ENCODE peak calls at places on chromosomes 4 and X, in eight cellular contexts. D is breast epithelium, U is HepG2, F is K562, W is HCT116, P is stomach, K is SK-N-SH, M is suprapubic skin. L is an unnamed sample. For H3K36me3, the result is how much of the 10 kb centered on the place peaks cover.

GRCh38 chr4:40669504-40669903 is 39.8 kb upstream of the RBM47 start:
- DNase-seq in M (no peak), K (no peak), P (no peak), U (no peak), D (no peak), F (no peak), W (no peak), L (no peak)

GRCh38 chrX:32673193-32673592 is 538.2 kb downstream of the DMD start:
- DNase-seq in K (no peak), U (peak), F (no peak), M (no peak), D (no peak), P (no peak), W (no peak), L (no peak)

GRCh38 chrX:11944486-11944885 is 186.4 kb downstream of the MSL3 start:
- DNase-seq in W (no peak), P (no peak), F (peak), K (peak), D (no peak), M (no peak), U (no peak), L (no peak)

GRCh38 chrX:153347530-153347929 is 13.6 kb downstream of the ZNF275 start:
- DNase-seq in W (no peak), M (no peak), U (no peak), K (no peak), D (no peak), F (no peak), P (no peak), L (no peak)

GRCh38 chrX:153966841-153967535 is 4.6 kb downstream of the HCFC1 start:
- DNase-seq in D (no peak), F (peak), M (peak), W (no peak), K (no peak), U (no peak), P (no peak), L (no peak)

GRCh38 chr4:14743601-14744000 is 258.7 kb upstream of the CPEB2 start:
- DNase-seq in K (no peak), D (no peak), W (no peak), U (no peak), M (no peak), F (no peak), P (no peak), L (no peak)

GRCh38 chr4:138035781-138036258 is 206.3 kb downstream of the SLC7A11 start:
- DNase-seq in D (no peak), P (no peak), W (peak), M (no peak), U (peak), K (peak), F (peak), L (no peak)

GRCh38 chr4:188767496-188767895 is 628.3 kb downstream of the TRIML1 start:
- DNase-seq in D (no peak), F (no peak), U (no peak), K (no peak), M (no peak), W (no peak), P (no peak), L (no peak)

GRCh38 chrX:100659431-100660137 is 15.6 kb downstream of the SRPX2 start:
- DNase-seq in P (no peak), D (no peak), W (no peak), M (no peak), F (no peak), U (no peak), K (no peak), L (peak)

GRCh38 chr4:175633310-175633709 is 178.8 kb downstream of the GPM6A start:
- DNase-seq in F (no peak), U (no peak), D (no peak), W (no peak), P (no peak), M (no peak), K (no peak), L (no peak)

GRCh38 chr4:146245899-146246298 is 31.6 kb downstream of the REELD1 start:
- DNase-seq in P (no peak), W (no peak), K (no peak), U (no peak), D (no peak), F (no peak), M (no peak), L (no peak)

GRCh38 chrX:153727108-153727931 is 2.7 kb downstream of the ABCD1 start:
- DNase-seq in K (no peak), W (no peak), D (no peak), M (no peak), F (no peak), P (peak), U (peak), L (peak)

GRCh38 chr4:145482209-145483021 is 762 bp downstream of the SMAD1 start:
- DNase-seq in D (peak), U (peak), P (peak), W (peak), M (peak), K (peak), F (no peak), L (peak)

GRCh38 chr4:24659241-24659961 is 75.0 kb upstream of the DHX15 start:
- DNase-seq in M (no peak), K (no peak), U (no peak), D (no peak), P (no peak), F (no peak), W (no peak), L (no peak)

GRCh38 chr4:181569553-181569952 is 673.6 kb upstream of the TENM3 start:
- DNase-seq in P (no peak), F (no peak), M (no peak), K (peak), W (peak), D (no peak), U (peak), L (no peak)

GRCh38 chrX:79413009-79413408 is 45.9 kb upstream of the ITM2A start:
- DNase-seq in U (peak), K (peak), F (peak), D (no peak), P (no peak), W (no peak), M (no peak), L (no peak)

GRCh38 chrX:137792214-137792613 is 226.3 kb downstream of the ZIC3 start:
- DNase-seq in K (no peak), W (no peak), M (no peak), P (no peak), U (no peak), F (no peak), D (no peak), L (no peak)

GRCh38 chr4:38673109-38673978 is 9.3 kb downstream of the KLF3 start:
- DNase-seq in W (peak), M (peak), F (peak), D (no peak), P (peak), K (peak), U (peak), L (peak)

GRCh38 chr4:38674206-38675144 is 10.5 kb downstream of the KLF3 start:
- DNase-seq in U (peak), W (no peak), K (peak), P (no peak), F (peak), D (no peak), M (no peak), L (no peak)

GRCh38 chr4:38671594-38671943 is 7.6 kb downstream of the KLF3 start:
- DNase-seq in M (no peak), D (no peak), U (no peak), W (no peak), K (no peak), P (no peak), F (no peak), L (no peak)

GRCh38 chr4:38670939-38671593 is 7.1 kb downstream of the KLF3 start:
- DNase-seq in F (no peak), P (peak), U (no peak), W (no peak), K (no peak), M (no peak), D (no peak), L (peak)

DNA sequence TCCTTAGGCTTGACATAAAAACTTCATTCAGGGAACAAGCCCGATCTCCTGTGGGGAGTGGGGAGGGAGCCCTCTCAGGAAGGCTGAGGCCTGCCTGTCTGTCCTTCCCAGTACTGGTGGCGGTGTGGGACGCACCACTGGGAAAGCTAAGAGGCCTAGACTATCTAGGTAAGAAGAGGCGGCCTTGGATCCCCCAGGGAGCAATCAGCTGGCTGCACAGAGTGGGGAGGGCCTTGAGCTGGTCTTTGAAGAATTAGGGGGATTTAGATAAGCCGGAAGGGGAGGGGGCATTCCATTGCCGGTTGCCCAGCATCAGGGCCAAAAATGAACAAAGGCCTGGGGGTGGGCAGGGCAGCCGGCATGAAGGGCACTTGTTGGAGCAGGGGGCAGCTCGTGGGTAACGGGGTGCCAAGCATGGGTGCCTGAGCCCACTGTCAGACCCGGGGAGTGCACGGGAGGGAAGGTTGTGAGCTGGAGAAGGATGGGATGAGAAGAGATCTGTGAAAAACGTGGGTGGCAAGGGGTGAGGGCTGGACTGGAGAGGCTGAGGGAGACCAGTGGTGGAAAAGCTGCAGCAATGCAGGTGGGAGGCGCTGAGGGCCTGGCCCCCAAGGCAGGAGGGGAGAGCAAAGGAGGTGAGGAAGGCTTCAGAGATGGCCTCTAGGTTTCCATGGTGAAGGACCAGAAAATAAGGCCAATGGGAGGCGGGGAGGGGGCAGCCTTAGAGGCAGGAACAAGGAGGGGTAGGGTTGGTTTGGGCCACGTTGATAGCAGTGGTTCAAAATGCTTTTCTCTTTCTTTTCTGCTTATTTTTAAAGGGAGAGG is 8.5 kb downstream of the KLF3 start:
- DNase-seq in K (peak), W (no peak), M (no peak), D (no peak), P (no peak), U (peak), F (peak), L (no peak)
- H3K4me3 ChIP-seq in K (no peak), W (peak), M (peak), D (no peak), P (no peak), U (peak), F (peak), L (peak)

GRCh38 chr4:21117771-21118170 is 417.5 kb downstream of the PACRGL start:
- DNase-seq in F (no peak), D (no peak), K (no peak), U (no peak), M (no peak), P (no peak), W (no peak), L (no peak)

GRCh38 chr4:21118301-21118700 is 418.0 kb downstream of the PACRGL start:
- DNase-seq in D (no peak), M (no peak), P (no peak), W (no peak), U (no peak), K (no peak), F (no peak), L (no peak)

GRCh38 chr4:21113496-21114213 is 413.4 kb downstream of the PACRGL start:
- DNase-seq in F (no peak), K (peak), M (no peak), W (no peak), D (no peak), P (no peak), U (no peak), L (no peak)
- TF ChIP-seq POLR2AphosphoS5 in F (no peak), K (no peak), M (no peak), W (no peak), D (no peak), P (no peak), U (no peak), L (no peak)

GRCh38 chr4:2910409-2910808 is 52.8 kb downstream of the NOP14 start:
- DNase-seq in U (no peak), W (no peak), P (no peak), D (no peak), M (no peak), F (peak), K (no peak), L (no peak)
- H3K36me3 ChIP-seq in U (under half), W (under half), P (half or more), D (under half), M (half or more), F (half or more), K (half or more), L (under half)

GRCh38 chr4:88159137-88159725 is 792 bp upstream of the ABCG2 start:
- DNase-seq in F (no peak), P (peak), W (peak), D (no peak), U (peak), K (no peak), M (no peak), L (no peak)
- H3K4me3 ChIP-seq in F (peak), P (peak), W (peak), D (peak), U (peak), K (peak), M (peak), L (peak)

GRCh38 chr4:6307891-6308290 is 38.2 kb downstream of the WFS1 start:
- DNase-seq in F (no peak), W (no peak), D (no peak), P (no peak), M (no peak), U (no peak), K (no peak), L (no peak)

GRCh38 chr4:6307230-6307629 is 37.6 kb downstream of the WFS1 start:
- DNase-seq in U (no peak), K (no peak), W (no peak), D (no peak), P (no peak), F (no peak), M (no peak), L (no peak)

GRCh38 chr4:6309755-6310154 is 40.1 kb downstream of the WFS1 start:
- DNase-seq in M (no peak), K (no peak), D (no peak), F (no peak), U (no peak), W (no peak), P (no peak), L (no peak)

GRCh38 chr4:6306299-6306698 is 36.6 kb downstream of the WFS1 start:
- DNase-seq in K (no peak), U (no peak), D (no peak), W (no peak), P (no peak), F (no peak), M (no peak), L (no peak)

GRCh38 chr4:6308890-6309643 is 39.4 kb downstream of the WFS1 start:
- DNase-seq in D (no peak), P (peak), F (no peak), U (peak), W (no peak), K (peak), M (no peak), L (no peak)
- TF ChIP-seq POLR2AphosphoS5 in D (no peak), P (no peak), F (no peak), U (no peak), W (no peak), K (no peak), M (no peak), L (no peak)

GRCh38 chr4:102807345-102807744 is 20.0 kb downstream of the UBE2D3 start:
- DNase-seq in W (no peak), K (no peak), P (no peak), M (no peak), F (no peak), U (no peak), D (no peak), L (no peak)

GRCh38 chr4:102809691-102810090 is 17.7 kb downstream of the UBE2D3 start:
- DNase-seq in K (no peak), M (no peak), U (no peak), F (no peak), W (no peak), D (no peak), P (no peak), L (no peak)

GRCh38 chr4:102808009-102808408 is 19.3 kb downstream of the UBE2D3 start:
- DNase-seq in F (no peak), U (no peak), P (no peak), K (no peak), D (no peak), M (no peak), W (no peak), L (no peak)

GRCh38 chr4:102809190-102809589 is 18.2 kb downstream of the UBE2D3 start:
- DNase-seq in P (no peak), U (no peak), K (no peak), F (no peak), M (no peak), D (no peak), W (no peak), L (no peak)
- H3K36me3 ChIP-seq in P (half or more), U (under half), K (half or more), F (half or more), M (under half), D (under half), W (under half), L (under half)

GRCh38 chrX:48684134-48684533 is 535 bp downstream of the WAS start:
- DNase-seq in F (no peak), W (no peak), P (no peak), U (no peak), D (no peak), K (no peak), M (no peak), L (no peak)
- H3K4me3 ChIP-seq in F (peak), W (no peak), P (peak), U (no peak), D (peak), K (no peak), M (peak), L (peak)

L was measured in transverse colon.